ENCODE peak calls at places on chromosomes 7 and 10, in six cellular contexts. U is foreskin fibroblast, D is right atrium auricular region, E is astrocyte of the cerebellum, H is GM06990, J is AG04450. V is an unnamed sample.

GRCh38 chr10:20492447-20492846 is 404.7 kb downstream of the NEBL start:
- DNase-seq in U (no peak), D (no peak), E (no peak), J (no peak), H (no peak), V (no peak)

GRCh38 chr10:100970076-100970913 is 991 bp downstream of the SEMA4G start:
- DNase-seq in D (peak; percentile 46), H (no peak), E (no peak), J (no peak), U (no peak), V (no peak)

GRCh38 chr10:78460204-78460603 is 426.5 kb downstream of the RPS24 start:
- DNase-seq in J (no peak), U (no peak), D (no peak), H (no peak), E (no peak), V (no peak)

GRCh38 chr7:92614586-92615237 is 24.5 kb upstream of the FAM133B start:
- DNase-seq in E (no peak), D (no peak), H (no peak), J (no peak), U (peak; percentile 41), V (no peak)

GRCh38 chr10:58052772-58053171 is 214.9 kb downstream of the IPMK start:
- DNase-seq in H (no peak), D (no peak), J (no peak), U (no peak), E (no peak), V (no peak)

GRCh38 chr10:89838002-89838615 is 136.7 kb downstream of the KIF20B start:
- DNase-seq in D (no peak), E (no peak), J (no peak), U (no peak), H (no peak), V (no peak)

GRCh38 chr7:47827321-47827720 is 120.9 kb downstream of the PKD1L1 start:
- DNase-seq in E (no peak), U (no peak), D (no peak), J (no peak), H (no peak), V (no peak)

GRCh38 chr7:99644436-99644835 is 27.7 kb downstream of the ZSCAN25 start:
- DNase-seq in H (no peak), D (no peak), U (no peak), E (no peak), J (no peak), V (no peak)

GRCh38 chr7:36192050-36192824 is 39.2 kb downstream of the EEPD1 start:
- DNase-seq in D (no peak), U (peak; percentile 81), E (no peak), J (peak; percentile 85), H (no peak), V (peak; percentile 49)

GRCh38 chr10:79422178-79422892 is 23.1 kb downstream of the ZCCHC24 start:
- DNase-seq in D (no peak), E (peak; percentile 80), H (no peak), J (peak; percentile 91), U (peak; percentile 93), V (peak; percentile 85)

GRCh38 chr10:75234017-75234682 is 1.6 kb downstream of the COMTD1 start:
- DNase-seq in J (peak; percentile 36), U (peak; percentile 90), E (peak; percentile 63), H (peak; percentile 95), D (peak; percentile 91), V (peak; percentile 90)

GRCh38 chr10:30786131-30786530 is 156.6 kb upstream of the LYZL2 start:
- DNase-seq in U (peak; percentile 83), J (no peak), D (no peak), E (no peak), H (no peak), V (peak; percentile 88)

GRCh38 chr7:116628971-116629586 is 42.9 kb upstream of the MET start:
- DNase-seq in H (no peak), D (no peak), J (no peak), U (no peak), E (no peak), V (peak; percentile 36)

GRCh38 chr10:26550774-26551526 is 112.8 kb downstream of the APBB1IP start:
- DNase-seq in J (no peak), E (no peak), U (no peak), H (peak; percentile 53), D (no peak), V (no peak)

GRCh38 chr10:9305018-9305655 is 1250.6 kb downstream of the GATA3 start:
- DNase-seq in H (no peak), D (no peak), U (peak; percentile 2), J (no peak), E (peak; percentile 19), V (no peak)

GRCh38 chr10:129865413-129865812 is 98.7 kb downstream of the EBF3 start:
- DNase-seq in E (no peak), U (no peak), D (no peak), H (no peak), J (no peak), V (no peak)

GRCh38 chr10:15325243-15326002 is 45.7 kb downstream of the FAM171A1 start:
- DNase-seq in H (no peak), D (no peak), E (peak; percentile 36), U (peak; percentile 23), J (no peak), V (peak; percentile 73)

GRCh38 chr10:53580465-53580864 is 807.9 kb upstream of the MBL2 start:
- DNase-seq in J (no peak), D (no peak), H (no peak), E (no peak), U (no peak), V (no peak)

GRCh38 chr10:59557052-59557451 is 152.6 kb downstream of the SLC16A9 start:
- DNase-seq in U (no peak), D (no peak), E (no peak), H (no peak), J (no peak), V (no peak)

DNA sequence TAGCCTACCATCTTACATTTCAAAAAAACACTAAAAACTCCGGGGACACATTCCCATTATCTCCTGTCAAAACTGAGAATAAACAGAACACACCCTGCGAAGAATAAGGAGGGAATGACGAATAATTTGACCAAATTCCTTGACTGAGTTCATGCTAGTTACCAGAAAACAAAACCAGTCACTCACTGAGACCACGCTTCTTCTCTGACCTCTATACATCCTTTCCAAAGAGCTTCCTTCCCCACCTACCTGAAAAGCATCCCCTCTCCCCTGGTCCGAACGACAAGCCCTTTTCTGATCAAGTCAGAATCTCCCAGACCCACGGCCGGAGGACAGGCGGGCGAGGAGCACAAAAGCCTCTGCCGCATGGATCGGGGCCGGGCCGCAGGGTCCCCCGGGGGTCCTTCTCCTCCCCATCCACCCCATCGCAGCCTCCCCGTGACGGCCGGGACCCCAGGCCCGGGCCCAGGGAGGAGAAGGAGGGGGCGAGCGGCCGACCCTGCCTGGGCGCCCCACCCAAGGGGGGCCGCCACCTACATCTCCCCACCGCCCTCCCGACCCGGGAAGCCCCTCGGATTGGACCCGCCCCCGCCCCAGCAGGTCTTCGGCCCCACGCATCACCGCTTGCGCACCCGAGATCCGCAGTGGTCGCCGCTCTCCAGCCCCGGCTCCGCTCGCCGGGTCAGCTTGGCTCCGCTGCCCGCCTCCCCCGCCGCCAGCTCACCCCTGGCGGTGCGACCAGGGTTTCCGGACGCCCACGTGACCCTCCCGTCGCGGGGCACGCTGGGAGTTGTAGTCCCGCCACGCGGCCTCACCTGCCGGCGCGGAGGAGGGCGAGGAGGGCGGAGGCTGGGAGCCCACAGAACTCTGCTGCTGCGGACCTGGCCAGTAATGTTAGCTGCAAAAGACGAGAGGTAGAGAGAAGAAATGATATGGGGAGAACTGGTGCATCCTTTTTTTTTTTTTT is at the start of gene SLC37A3:
- DNase-seq in H (peak; percentile 85), D (peak; percentile 78), E (peak; percentile 44), U (peak; percentile 65), J (peak; percentile 20), V (peak; percentile 83)
- H3K4me3 ChIP-seq in H (peak within 1 kb of the TSS; percentile 86), D (peak within 1 kb of the TSS; percentile 92), E (peak within 1 kb of the TSS; percentile 88), U (peak within 1 kb of the TSS; percentile 64), J (peak within 1 kb of the TSS; percentile 70), V (peak within 1 kb of the TSS; percentile 77)

GRCh38 chr10:11170993-11171416 is 153.3 kb downstream of the CELF2 start:
- DNase-seq in U (no peak), D (no peak), H (no peak), E (no peak), J (no peak), V (no peak)
- H3K4me3 ChIP-seq in U (no peak overlapping the region), D (no peak overlapping the region), H (peak overlapping the region; percentile 82), E (no peak overlapping the region), J (no peak overlapping the region), V (no peak overlapping the region)

GRCh38 chr7:604884-605531 is 85.4 kb upstream of the PDGFA start:
- DNase-seq in D (no peak), E (no peak), H (no peak), U (no peak), J (no peak), V (no peak)

GRCh38 chr7:605661-606450 is 86.2 kb upstream of the PDGFA start:
- DNase-seq in D (no peak), H (no peak), E (no peak), U (no peak), J (no peak), V (no peak)

GRCh38 chr7:603152-603941 is 83.7 kb upstream of the PDGFA start:
- DNase-seq in U (no peak), H (no peak), J (no peak), E (no peak), D (no peak), V (no peak)

GRCh38 chr7:602341-603141 is 82.9 kb upstream of the PDGFA start:
- DNase-seq in H (peak; percentile 71), J (no peak), E (no peak), D (no peak), U (no peak), V (no peak)

GRCh38 chr7:604038-604883 is 84.6 kb upstream of the PDGFA start:
- DNase-seq in D (peak; percentile 94), H (peak; percentile 92), J (no peak), U (peak; percentile 13), E (peak; percentile 48), V (peak; percentile 43)
- H3K4me3 ChIP-seq in D (no peak overlapping the region), H (peak overlapping the region; percentile 80), J (no peak overlapping the region), U (no peak overlapping the region), E (no peak overlapping the region), V (no peak overlapping the region)

DNA sequence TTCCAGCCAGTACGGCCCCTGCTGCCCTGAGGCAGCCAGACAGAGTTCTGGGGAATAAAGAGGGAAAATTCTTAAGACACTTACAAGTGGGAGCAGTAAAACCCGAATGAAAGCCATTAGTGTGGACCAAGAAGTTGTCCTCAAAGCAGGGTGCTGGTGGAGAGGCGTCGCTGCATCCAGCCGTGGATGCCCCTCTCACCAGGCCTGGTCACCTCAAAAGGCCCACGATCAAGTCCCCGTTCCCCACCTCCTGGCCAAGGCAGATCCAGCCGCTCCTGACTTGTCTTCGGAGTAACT is 656 bp downstream of the VSTM4 start:
- DNase-seq in H (no peak), J (no peak), U (no peak), D (no peak), E (no peak), V (no peak)
- H3K4me3 ChIP-seq in H (no peak overlapping the region), J (peak overlapping the region; percentile 70), U (peak overlapping the region; percentile 68), D (peak overlapping the region; percentile 55), E (peak overlapping the region; percentile 55), V (peak overlapping the region; percentile 61)

GRCh38 chr7:42162560-42163325 is 74.3 kb downstream of the GLI3 start:
- DNase-seq in U (no peak), D (no peak), J (no peak), H (no peak), E (no peak), V (no peak)
- H3K4me3 ChIP-seq in U (no peak overlapping the region), D (no peak overlapping the region), J (no peak overlapping the region), H (no peak overlapping the region), E (no peak overlapping the region), V (no peak overlapping the region)

V was measured in MG63.